ENCODE peak calls at places on chromosomes 2 and 18, in eight cellular contexts. M is astrocyte of the spinal cord, B is Peyer's patch, W is prostate gland, D is coronary artery, C is psoas muscle, Z is left lung, O is osteocyte. U is an unnamed sample.

GRCh38 chr2:124112966-124113365 is 87.9 kb downstream of the CNTNAP5 start:
- DNase-seq in W (no peak), B (no peak), M (peak), O (no peak), Z (no peak), C (no peak), D (no peak), U (no peak)

GRCh38 chr2:113965644-113966043 is 75.8 kb downstream of the ACTR3 start:
- DNase-seq in D (no peak), O (no peak), Z (no peak), W (no peak), B (no peak), C (no peak), M (peak), U (no peak)

GRCh38 chr18:49201464-49201863 is 250.7 kb upstream of the SMAD7 start:
- DNase-seq in W (no peak), B (no peak), D (no peak), Z (no peak), C (no peak), M (no peak), O (no peak), U (no peak)

GRCh38 chr18:69787825-69788547 is 159.7 kb downstream of the CD226 start:
- DNase-seq in W (no peak), C (no peak), M (peak), Z (no peak), D (no peak), O (no peak), B (no peak), U (no peak)

GRCh38 chr2:68465081-68465916 is 1.8 kb downstream of the FBXO48 start:
- DNase-seq in C (no peak), W (no peak), B (no peak), O (no peak), M (no peak), D (no peak), Z (no peak), U (no peak)

GRCh38 chr2:123993728-123994323 is 31.3 kb upstream of the CNTNAP5 start:
- DNase-seq in B (no peak), O (no peak), Z (no peak), W (no peak), C (peak), M (peak), D (no peak), U (no peak)

GRCh38 chr18:12598181-12598921 is 59.6 kb downstream of the SPIRE1 start:
- DNase-seq in W (no peak), M (peak), Z (no peak), B (no peak), D (no peak), O (no peak), C (no peak), U (no peak)

GRCh38 chr2:1046067-1046466 is 95.4 kb downstream of the SNTG2 start:
- DNase-seq in C (no peak), O (no peak), M (no peak), W (no peak), B (no peak), D (no peak), Z (no peak), U (no peak)

GRCh38 chr2:70938580-70938938 is 2.9 kb downstream of the ATP6V1B1 start:
- DNase-seq in B (no peak), M (no peak), Z (no peak), C (no peak), O (peak), D (peak), W (no peak), U (no peak)

GRCh38 chr2:182240862-182241371 is 185.9 kb downstream of the PDE1A start:
- DNase-seq in Z (no peak), M (peak), B (no peak), O (no peak), C (no peak), W (no peak), D (no peak), U (peak)

GRCh38 chr2:128752691-128753263 is 434.1 kb upstream of the HS6ST1 start:
- DNase-seq in W (no peak), O (peak), C (no peak), D (peak), M (no peak), B (no peak), Z (no peak), U (no peak)

GRCh38 chr2:181805228-181806038 is 86.1 kb upstream of the ITPRID2 start:
- DNase-seq in O (no peak), B (no peak), Z (no peak), W (no peak), C (no peak), M (peak), D (no peak), U (no peak)

GRCh38 chr2:120551540-120551939 is 184.1 kb upstream of the GLI2 start:
- DNase-seq in M (no peak), W (no peak), O (no peak), C (no peak), Z (no peak), B (no peak), D (no peak), U (no peak)

GRCh38 chr2:70767094-70767698 is 804 bp downstream of the ADD2 start:
- DNase-seq in B (peak), D (no peak), M (no peak), O (no peak), W (no peak), C (no peak), Z (no peak), U (no peak)

GRCh38 chr2:29946465-29946864 is 25.1 kb upstream of the ALK start:
- DNase-seq in O (no peak), M (no peak), Z (no peak), W (no peak), C (no peak), B (no peak), D (no peak), U (no peak)

GRCh38 chr18:45014047-45014501 is 333.4 kb downstream of the SETBP1 start:
- DNase-seq in W (no peak), D (no peak), Z (no peak), B (no peak), M (peak), O (no peak), C (peak), U (no peak)

GRCh38 chr2:226868331-226868730 is 32.5 kb downstream of the RHBDD1 start:
- DNase-seq in M (peak), Z (no peak), D (no peak), C (no peak), B (no peak), O (no peak), W (no peak), U (no peak)

GRCh38 chr18:24395049-24395780 is 2.4 kb downstream of the OSBPL1A start:
- DNase-seq in O (no peak), D (no peak), Z (no peak), M (no peak), W (no peak), C (no peak), B (no peak), U (no peak)

GRCh38 chr2:105645031-105645940 is 99.4 kb upstream of the NCK2 start:
- DNase-seq in O (no peak), W (no peak), D (no peak), C (no peak), M (no peak), B (no peak), Z (no peak), U (no peak)

GRCh38 chr2:223049356-223049755 is 2.6 kb upstream of the KCNE4 start:
- DNase-seq in W (no peak), C (no peak), B (no peak), M (no peak), Z (no peak), O (no peak), D (no peak), U (no peak)

GRCh38 chr2:12617853-12618252 is 98.9 kb upstream of the TRIB2 start:
- DNase-seq in O (no peak), M (no peak), W (no peak), Z (no peak), C (no peak), D (no peak), B (no peak), U (no peak)

GRCh38 chr2:152335016-152335850 is at the start of gene FMNL2:
- DNase-seq in B (peak), Z (peak), W (peak), O (peak), D (peak), C (peak), M (peak), U (peak)

GRCh38 chr2:126220336-126220735 is 435.6 kb upstream of the GYPC start:
- DNase-seq in D (no peak), C (no peak), O (no peak), Z (no peak), W (no peak), M (peak), B (no peak), U (no peak)

GRCh38 chr2:32947076-32947483 is 327 bp downstream of the LTBP1 start:
- DNase-seq in Z (no peak), B (no peak), W (no peak), C (no peak), M (no peak), D (no peak), O (no peak), U (peak)

GRCh38 chr2:172106128-172106961 is 3.6 kb upstream of the DLX2 start:
- DNase-seq in D (no peak), W (no peak), Z (no peak), C (no peak), O (peak), M (no peak), B (no peak), U (no peak)

GRCh38 chr2:60216452-60216995 is 336.9 kb downstream of the BCL11A start:
- DNase-seq in D (no peak), M (no peak), C (no peak), Z (no peak), B (no peak), W (peak), O (no peak), U (peak)

GRCh38 chr2:24793752-24794477 is 690 bp downstream of the CENPO start:
- DNase-seq in C (no peak), O (peak), D (no peak), W (no peak), Z (no peak), M (peak), B (no peak), U (peak)

GRCh38 chr18:8116346-8117007 is 492.8 kb upstream of the RAB12 start:
- DNase-seq in W (no peak), O (no peak), B (no peak), Z (no peak), C (peak), D (no peak), M (peak), U (no peak)

GRCh38 chr18:59059140-59059539 is 80.5 kb upstream of the SEC11C start:
- DNase-seq in W (no peak), D (no peak), O (no peak), C (no peak), M (no peak), B (no peak), Z (no peak), U (no peak)

GRCh38 chr2:240519396-240520142 is 38.2 kb downstream of the ANKMY1 start:
- DNase-seq in B (no peak), Z (no peak), O (peak), C (no peak), M (peak), D (peak), W (no peak), U (no peak)

GRCh38 chr2:37789988-37790387 is 118.5 kb upstream of the CDC42EP3 start:
- DNase-seq in W (no peak), M (no peak), Z (no peak), O (no peak), B (no peak), D (no peak), C (no peak), U (no peak)

GRCh38 chr2:62383843-62384242 is 122.2 kb downstream of the TMEM17 start:
- DNase-seq in O (no peak), C (no peak), B (no peak), Z (no peak), W (no peak), D (no peak), M (peak), U (no peak)

GRCh38 chr2:20040489-20041172 is 10.8 kb downstream of the LAPTM4A start:
- DNase-seq in Z (no peak), M (peak), W (no peak), D (no peak), O (no peak), C (no peak), B (no peak), U (no peak)

DNA sequence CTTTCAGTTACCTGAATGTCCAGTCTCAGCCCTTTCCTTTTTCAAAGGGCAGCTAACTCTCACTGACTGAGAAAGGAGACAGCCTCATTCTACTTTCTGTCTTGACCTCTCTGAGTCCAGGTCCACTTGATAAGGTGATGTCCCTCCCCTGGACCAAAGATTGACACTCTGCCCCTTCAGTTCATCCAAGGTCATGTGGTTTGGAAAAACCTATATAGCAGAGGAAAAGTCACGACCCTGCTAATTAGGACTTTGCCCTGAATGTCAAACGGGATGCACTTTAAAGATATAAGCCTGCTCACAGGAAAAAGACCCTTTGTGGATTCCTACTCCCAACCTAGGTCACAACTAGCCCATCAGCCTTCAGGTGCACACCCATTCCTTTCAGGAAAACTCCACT is 208.3 kb downstream of the AGPS start:
- DNase-seq in M (no peak), B (no peak), Z (no peak), D (no peak), O (no peak), W (no peak), C (no peak), U (no peak)
- TF ChIP-seq CTCF in M (no peak), B (no peak), Z (no peak), D (no peak), O (no peak), W (no peak), C (no peak), U (no peak)

DNA sequence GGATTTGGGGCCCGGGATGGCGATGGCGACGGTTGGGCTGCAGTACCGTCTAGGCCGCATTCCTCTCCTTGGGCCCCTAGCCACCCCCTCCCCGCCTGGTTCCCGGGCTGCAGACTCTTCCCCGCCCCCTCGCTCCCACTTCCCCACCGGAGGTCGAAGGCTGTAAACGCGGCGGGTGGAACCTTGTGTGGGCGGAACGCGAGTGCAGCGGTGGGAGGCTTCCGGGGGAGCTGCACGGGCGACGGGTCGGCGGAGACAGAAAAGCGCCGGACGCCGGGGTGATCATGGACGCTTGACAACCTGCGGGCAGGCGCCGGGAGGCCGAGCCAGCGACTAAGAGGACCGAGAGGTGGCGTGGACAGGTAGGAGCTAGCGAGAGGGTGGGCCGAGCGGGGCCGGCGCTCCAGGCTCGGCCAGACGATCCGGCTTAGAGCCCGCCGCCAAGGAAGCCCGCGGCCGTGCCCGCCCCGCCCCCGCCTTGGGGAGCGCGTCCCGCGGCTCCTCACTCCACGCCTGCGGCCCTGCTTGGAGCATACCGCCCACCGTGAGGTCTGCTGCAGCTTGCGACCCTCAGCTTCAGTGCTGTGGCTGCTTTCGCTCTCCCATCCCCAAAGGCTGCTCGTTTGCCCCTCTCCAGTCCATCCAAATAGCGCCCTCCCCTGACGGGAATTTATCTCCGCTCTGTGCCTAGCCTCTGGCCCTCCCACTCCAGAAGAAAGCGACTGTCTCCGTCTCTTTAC is at the start of gene COPS7B:
- DNase-seq in C (peak), O (peak), Z (peak), M (peak), B (peak), D (peak), W (peak), U (peak)
- TF ChIP-seq CTCF in C (no peak), O (peak), Z (no peak), M (peak), B (no peak), D (no peak), W (peak), U (no peak)

GRCh38 chr2:194706179-194706578 is 950.8 kb upstream of the SLC39A10 start:
- DNase-seq in Z (no peak), B (no peak), M (peak), O (no peak), D (no peak), W (no peak), C (no peak), U (no peak)
- TF ChIP-seq CTCF in Z (no peak), B (no peak), M (no peak), O (no peak), D (no peak), W (no peak), C (no peak), U (no peak)

DNA sequence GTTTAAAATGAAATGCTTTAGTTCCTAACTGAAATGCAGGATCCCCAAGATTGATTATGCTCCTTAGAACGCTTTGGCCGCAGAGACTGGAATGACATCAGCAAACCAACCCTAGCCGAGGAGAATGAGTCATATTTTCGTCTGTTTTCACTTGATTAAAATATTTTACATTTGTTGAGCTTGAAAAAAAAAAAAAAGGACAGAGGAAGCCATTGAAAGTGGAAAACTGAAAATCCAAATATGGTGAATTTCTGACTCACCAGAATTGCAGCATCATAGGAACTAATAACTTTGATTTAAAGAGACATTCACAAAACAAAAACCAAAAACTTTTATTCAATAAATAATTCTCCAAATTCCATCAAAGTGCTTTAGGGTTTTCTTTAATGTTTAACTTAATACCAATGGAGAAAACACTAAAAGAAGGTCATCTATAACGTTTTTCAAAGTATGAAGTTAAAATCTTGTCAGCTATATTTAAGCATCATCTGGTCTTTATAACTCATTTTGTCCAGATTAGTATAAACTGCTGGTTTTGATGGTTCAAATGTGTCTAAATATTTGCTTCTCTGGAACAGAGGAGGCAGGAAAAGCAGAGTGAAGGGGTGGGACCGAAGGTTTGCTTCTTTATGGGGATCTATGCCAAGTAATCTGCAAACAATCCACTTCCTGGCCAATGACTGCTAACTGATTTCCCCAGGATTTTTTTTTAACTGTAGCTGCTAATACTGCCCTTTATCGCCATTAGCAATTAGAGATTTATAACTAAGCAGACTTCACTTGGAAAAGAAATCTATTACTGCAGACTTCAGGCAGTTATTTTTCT is 30.9 kb upstream of the COL5A2 start:
- DNase-seq in O (no peak), D (peak), Z (peak), M (peak), W (no peak), B (no peak), C (peak), U (no peak)
- TF ChIP-seq CTCF in O (no peak), D (no peak), Z (no peak), M (no peak), W (no peak), B (no peak), C (no peak), U (no peak)

GRCh38 chr18:13874558-13874957 is 40.8 kb downstream of the MC2R start:
- DNase-seq in M (no peak), O (no peak), D (no peak), C (no peak), W (no peak), Z (no peak), B (no peak), U (no peak)
- TF ChIP-seq CTCF in M (no peak), O (no peak), D (no peak), C (no peak), W (no peak), Z (no peak), B (no peak), U (no peak)

GRCh38 chr2:239226677-239227076 is 174.1 kb downstream of the HDAC4 start:
- DNase-seq in O (no peak), C (no peak), M (no peak), B (no peak), D (peak), W (no peak), Z (no peak), U (no peak)

GRCh38 chr2:239229545-239230279 is 171.1 kb downstream of the HDAC4 start:
- DNase-seq in M (no peak), W (no peak), D (peak), O (no peak), Z (no peak), C (no peak), B (no peak), U (no peak)

GRCh38 chr2:239227111-239227581 is 173.7 kb downstream of the HDAC4 start:
- DNase-seq in W (no peak), M (no peak), B (no peak), C (no peak), O (no peak), D (peak), Z (no peak), U (no peak)

GRCh38 chr2:239225921-239226561 is 174.8 kb downstream of the HDAC4 start:
- DNase-seq in W (no peak), C (no peak), O (no peak), M (peak), B (no peak), Z (no peak), D (peak), U (peak)

DNA sequence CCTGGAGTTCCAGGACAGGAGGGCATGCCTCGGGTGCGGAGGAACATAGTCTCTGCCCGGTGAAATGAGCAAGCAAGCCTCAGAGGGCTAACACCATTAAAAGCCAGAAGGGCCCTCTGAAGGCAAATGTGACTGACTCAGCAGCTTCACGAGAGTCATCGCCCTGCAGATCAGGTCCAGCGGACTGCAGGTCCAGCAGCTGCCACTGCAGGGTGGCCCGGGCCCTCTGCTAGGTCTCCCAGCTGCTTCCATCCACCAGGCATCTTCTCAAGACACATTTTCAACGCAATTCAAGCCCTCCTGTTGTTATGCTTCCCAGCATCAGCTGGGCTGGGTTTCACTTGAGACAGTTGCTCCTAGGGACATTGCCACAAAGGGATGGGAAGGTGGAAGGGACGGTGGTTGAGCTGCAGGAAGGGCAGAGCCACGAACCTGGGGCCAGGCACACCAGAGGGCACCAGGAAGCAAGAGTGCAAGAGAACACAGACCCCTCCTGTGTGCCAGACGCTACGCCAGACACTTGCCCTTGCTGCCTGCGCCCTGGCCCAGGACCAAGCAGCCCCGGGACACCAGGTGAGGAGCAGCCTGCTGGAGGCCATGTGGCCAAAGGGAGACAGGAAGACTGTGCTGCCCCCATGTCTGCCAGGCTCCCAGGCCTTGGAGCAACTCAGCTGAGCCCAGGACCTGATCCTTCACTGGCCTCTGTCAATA is 173.0 kb downstream of the HDAC4 start:
- DNase-seq in M (no peak), B (no peak), W (no peak), Z (no peak), D (peak), C (peak), O (no peak), U (no peak)
- TF ChIP-seq CTCF in M (no peak), B (no peak), W (no peak), Z (no peak), D (no peak), C (no peak), O (no peak), U (no peak)

GRCh38 chr2:238339814-238340213 is 19.5 kb downstream of the TRAF3IP1 start:
- DNase-seq in W (no peak), C (no peak), O (no peak), Z (no peak), D (no peak), M (no peak), B (no peak), U (peak)
- TF ChIP-seq CTCF in W (peak), C (peak), O (no peak), Z (no peak), D (no peak), M (no peak), B (peak), U (no peak)

U was measured in mucosa of descending colon.